ENCODE peak calls at places on chromosomes 13 and 19, in four cellular contexts. One of them, this sample, is unnamed. For H3K36me3 and H3K27me3, the result is how much of the 10 kb centered on the place peaks cover.

GRCh38 chr13:95652244-95652764 is 7.8 kb upstream of the DZIP1 start:
- DNase-seq in upper lobe of right lung: no peak
- DNase-seq in K562: no peak
- DNase-seq in SJCRH30: no peak
- DNase-seq in this sample: no peak

GRCh38 chr13:46211116-46211515 is 612 bp upstream of the LRRC63 start:
- DNase-seq in upper lobe of right lung: no peak
- DNase-seq in K562: peak
- DNase-seq in SJCRH30: no peak
- DNase-seq in this sample: no peak

GRCh38 chr19:36420961-36421748 is 2.7 kb upstream of the ZFP82 start:
- DNase-seq in upper lobe of right lung: no peak
- DNase-seq in K562: no peak
- DNase-seq in SJCRH30: no peak
- DNase-seq in this sample: peak

GRCh38 chr19:27745978-27746542 is 1466.9 kb downstream of the UQCRFS1 start:
- DNase-seq in upper lobe of right lung: peak
- DNase-seq in K562: no peak
- DNase-seq in SJCRH30: no peak
- DNase-seq in this sample: no peak

GRCh38 chr19:18782559-18783225 is 8.4 kb downstream of the COMP start:
- DNase-seq in upper lobe of right lung: no peak
- DNase-seq in K562: no peak
- DNase-seq in SJCRH30: no peak
- DNase-seq in this sample: no peak

GRCh38 chr13:98981596-98982195 is 3.8 kb upstream of the DOCK9 start:
- DNase-seq in upper lobe of right lung: no peak
- DNase-seq in K562: no peak
- DNase-seq in SJCRH30: no peak
- DNase-seq in this sample: peak

GRCh38 chr19:29265436-29265835 is 52.5 kb upstream of the UQCRFS1 start:
- DNase-seq in upper lobe of right lung: peak
- DNase-seq in K562: no peak
- DNase-seq in SJCRH30: no peak
- DNase-seq in this sample: no peak

GRCh38 chr19:55069137-55069858 is 6.3 kb upstream of the RDH13 start:
- DNase-seq in upper lobe of right lung: peak
- DNase-seq in K562: peak
- DNase-seq in SJCRH30: peak
- DNase-seq in this sample: no peak

GRCh38 chr13:41547253-41548000 is 90.1 kb downstream of the RGCC start:
- DNase-seq in upper lobe of right lung: no peak
- DNase-seq in K562: no peak
- DNase-seq in SJCRH30: peak
- DNase-seq in this sample: no peak

GRCh38 chr19:33376931-33377557 is 3.5 kb downstream of the CEBPG start:
- DNase-seq in upper lobe of right lung: no peak
- DNase-seq in K562: no peak
- DNase-seq in SJCRH30: no peak
- DNase-seq in this sample: no peak

GRCh38 chr19:57075801-57076492 is 43.8 kb upstream of the USP29 start:
- DNase-seq in upper lobe of right lung: no peak
- DNase-seq in K562: no peak
- DNase-seq in SJCRH30: no peak
- DNase-seq in this sample: no peak

GRCh38 chr13:47220453-47221150 is 323.7 kb upstream of the HTR2A start:
- DNase-seq in upper lobe of right lung: no peak
- DNase-seq in K562: no peak
- DNase-seq in SJCRH30: no peak
- DNase-seq in this sample: no peak

GRCh38 chr13:88701551-88701950 is 1030.4 kb downstream of the SLITRK5 start:
- DNase-seq in upper lobe of right lung: no peak
- DNase-seq in K562: no peak
- DNase-seq in SJCRH30: no peak
- DNase-seq in this sample: no peak

GRCh38 chr13:109387438-109387837 is 398.9 kb downstream of the IRS2 start:
- DNase-seq in upper lobe of right lung: no peak
- DNase-seq in K562: no peak
- DNase-seq in SJCRH30: no peak
- DNase-seq in this sample: no peak

GRCh38 chr19:47540748-47541147 is 25.9 kb upstream of the NAPA start:
- DNase-seq in upper lobe of right lung: peak
- DNase-seq in K562: no peak
- DNase-seq in SJCRH30: no peak
- DNase-seq in this sample: no peak

GRCh38 chr19:46015961-46016425 is 6.9 kb downstream of the PGLYRP1 start:
- DNase-seq in upper lobe of right lung: no peak
- DNase-seq in K562: no peak
- DNase-seq in SJCRH30: no peak
- DNase-seq in this sample: peak

GRCh38 chr19:1170938-1171754 is 2.9 kb downstream of the SBNO2 start:
- DNase-seq in upper lobe of right lung: peak
- DNase-seq in K562: no peak
- DNase-seq in SJCRH30: peak
- DNase-seq in this sample: no peak

GRCh38 chr13:48214519-48215121 is 18.4 kb upstream of the ITM2B start:
- DNase-seq in upper lobe of right lung: no peak
- DNase-seq in K562: no peak
- DNase-seq in SJCRH30: no peak
- DNase-seq in this sample: no peak

GRCh38 chr13:113150545-113151365 is 7.7 kb upstream of the PROZ start:
- DNase-seq in upper lobe of right lung: no peak
- DNase-seq in K562: no peak
- DNase-seq in SJCRH30: no peak
- DNase-seq in this sample: no peak

GRCh38 chr19:36489920-36490415 is 607 bp upstream of the ZNF566 start:
- DNase-seq in upper lobe of right lung: no peak
- DNase-seq in K562: peak
- DNase-seq in SJCRH30: peak
- DNase-seq in this sample: no peak

GRCh38 chr13:77333521-77334083 is 6.7 kb upstream of the MYCBP2 start:
- DNase-seq in upper lobe of right lung: no peak
- DNase-seq in K562: no peak
- DNase-seq in SJCRH30: no peak
- DNase-seq in this sample: no peak

GRCh38 chr13:52345048-52345447 is 60.9 kb downstream of the THSD1 start:
- DNase-seq in upper lobe of right lung: no peak
- DNase-seq in K562: no peak
- DNase-seq in SJCRH30: no peak
- DNase-seq in this sample: no peak

GRCh38 chr19:47529018-47529742 is 14.3 kb upstream of the NAPA start:
- DNase-seq in upper lobe of right lung: no peak
- DNase-seq in K562: no peak
- DNase-seq in SJCRH30: no peak
- DNase-seq in this sample: no peak

GRCh38 chr19:55704494-55705245 is 29.6 kb downstream of the EPN1 start:
- DNase-seq in upper lobe of right lung: peak
- DNase-seq in K562: no peak
- DNase-seq in SJCRH30: no peak
- DNase-seq in this sample: no peak

GRCh38 chr19:8721334-8721733 is at the start of gene OR2Z1:
- DNase-seq in upper lobe of right lung: no peak
- DNase-seq in K562: no peak
- DNase-seq in SJCRH30: no peak
- DNase-seq in this sample: no peak

GRCh38 chr13:95256086-95256485 is 45.2 kb downstream of the ABCC4 start:
- DNase-seq in upper lobe of right lung: no peak
- DNase-seq in K562: no peak
- DNase-seq in SJCRH30: peak
- DNase-seq in this sample: no peak

GRCh38 chr19:40331052-40331451 is 17.1 kb downstream of the C19orf47 start:
- DNase-seq in upper lobe of right lung: peak
- DNase-seq in K562: no peak
- DNase-seq in SJCRH30: no peak
- DNase-seq in this sample: no peak

GRCh38 chr13:65882810-65883209 is 1347.3 kb downstream of the PCDH9 start:
- DNase-seq in upper lobe of right lung: no peak
- DNase-seq in K562: no peak
- DNase-seq in SJCRH30: no peak
- DNase-seq in this sample: no peak

GRCh38 chr13:46341112-46341711 is 45.8 kb downstream of the RUBCNL start:
- DNase-seq in upper lobe of right lung: no peak
- DNase-seq in K562: no peak
- DNase-seq in SJCRH30: no peak
- DNase-seq in this sample: peak

GRCh38 chr13:33793726-33794125 is 24.2 kb upstream of the RFC3 start:
- DNase-seq in upper lobe of right lung: no peak
- DNase-seq in K562: no peak
- DNase-seq in SJCRH30: no peak
- DNase-seq in this sample: no peak

GRCh38 chr13:94950303-94950702 is 238.0 kb upstream of the SOX21 start:
- DNase-seq in upper lobe of right lung: no peak
- DNase-seq in K562: no peak
- DNase-seq in SJCRH30: no peak
- DNase-seq in this sample: no peak

GRCh38 chr19:16042533-16043085 is 33.7 kb upstream of the TPM4 start:
- DNase-seq in upper lobe of right lung: no peak
- DNase-seq in K562: no peak
- DNase-seq in SJCRH30: no peak
- DNase-seq in this sample: no peak

GRCh38 chr19:41876847-41877489 is at the start of gene CD79A:
- DNase-seq in upper lobe of right lung: no peak
- DNase-seq in K562: no peak
- DNase-seq in SJCRH30: peak
- DNase-seq in this sample: peak

GRCh38 chr13:75258159-75258782 is 223.7 kb downstream of the TBC1D4 start:
- DNase-seq in upper lobe of right lung: no peak
- DNase-seq in K562: no peak
- DNase-seq in SJCRH30: no peak
- DNase-seq in this sample: no peak

DNA sequence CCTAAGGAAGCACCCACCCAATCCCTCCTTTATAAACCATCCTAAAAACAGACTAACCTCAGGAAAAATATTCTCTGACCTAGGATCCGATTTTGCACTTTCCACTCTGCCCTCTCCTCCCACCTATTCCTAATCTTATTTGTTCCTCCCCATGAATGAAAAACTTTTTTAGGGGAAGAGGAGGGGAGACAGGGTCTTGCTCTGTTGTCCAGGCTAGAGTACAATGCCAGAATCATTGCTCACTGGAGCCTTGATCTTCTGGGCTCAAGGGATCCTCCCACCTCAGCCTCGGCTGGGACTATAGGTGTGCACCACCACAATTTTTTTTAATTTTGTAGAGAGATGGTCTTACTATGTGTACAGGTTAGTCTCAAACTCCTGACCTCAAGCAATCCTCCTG is 4.4 kb downstream of the ZNF564 start:
- DNase-seq in upper lobe of right lung: no peak
- DNase-seq in K562: no peak
- DNase-seq in SJCRH30: no peak
- DNase-seq in this sample: no peak
- H3K36me3 ChIP-seq in upper lobe of right lung: under half
- H3K36me3 ChIP-seq in K562: under half
- H3K36me3 ChIP-seq in SJCRH30: under half
- H3K36me3 ChIP-seq in this sample: under half

GRCh38 chr13:110433014-110433413 is 125.9 kb downstream of the COL4A2 start:
- DNase-seq in upper lobe of right lung: no peak
- DNase-seq in K562: no peak
- DNase-seq in SJCRH30: no peak
- DNase-seq in this sample: no peak

GRCh38 chr13:110436276-110436675 is 125.2 kb downstream of the RAB20 start:
- DNase-seq in upper lobe of right lung: no peak
- DNase-seq in K562: no peak
- DNase-seq in SJCRH30: no peak
- DNase-seq in this sample: no peak

GRCh38 chr13:110432522-110432921 is 125.4 kb downstream of the COL4A2 start:
- DNase-seq in upper lobe of right lung: no peak
- DNase-seq in K562: no peak
- DNase-seq in SJCRH30: no peak
- DNase-seq in this sample: no peak

GRCh38 chr13:110435331-110435730 is 126.2 kb downstream of the RAB20 start:
- DNase-seq in upper lobe of right lung: no peak
- DNase-seq in K562: no peak
- DNase-seq in SJCRH30: no peak
- DNase-seq in this sample: no peak

GRCh38 chr13:110434629-110435028 is 126.9 kb downstream of the RAB20 start:
- DNase-seq in upper lobe of right lung: no peak
- DNase-seq in K562: no peak
- DNase-seq in SJCRH30: no peak
- DNase-seq in this sample: no peak
- H3K4me3 ChIP-seq in upper lobe of right lung: no peak
- H3K4me3 ChIP-seq in K562: no peak
- H3K4me3 ChIP-seq in SJCRH30: no peak
- H3K4me3 ChIP-seq in this sample: no peak

DNA sequence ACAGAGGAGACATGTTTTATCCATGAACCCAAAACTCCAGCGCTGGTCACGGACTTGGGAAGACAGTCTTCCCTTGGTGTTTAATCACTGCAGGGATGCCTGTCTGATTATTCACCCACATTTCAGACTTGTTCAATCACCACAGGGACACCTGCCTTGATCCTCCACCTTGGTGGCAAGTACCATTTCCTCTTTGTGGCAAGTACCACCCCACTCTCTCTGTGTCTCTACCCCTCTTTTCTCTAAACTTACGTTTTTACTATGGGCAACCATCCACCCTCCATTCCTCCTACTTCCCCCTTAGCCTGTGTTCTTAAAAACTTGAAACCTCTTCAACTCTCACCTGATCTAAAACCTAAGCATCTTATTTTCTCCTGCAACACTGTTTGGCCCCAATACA is 16.8 kb downstream of the ZNF83 start:
- DNase-seq in upper lobe of right lung: no peak
- DNase-seq in K562: no peak
- DNase-seq in SJCRH30: no peak
- DNase-seq in this sample: no peak
- H3K27me3 ChIP-seq in upper lobe of right lung: under half
- H3K27me3 ChIP-seq in K562: under half
- H3K27me3 ChIP-seq in SJCRH30: under half
- H3K27me3 ChIP-seq in this sample: under half

GRCh38 chr19:38870612-38871011 is 7.5 kb downstream of the RINL start:
- DNase-seq in upper lobe of right lung: no peak
- DNase-seq in K562: no peak
- DNase-seq in SJCRH30: no peak
- DNase-seq in this sample: no peak

GRCh38 chr19:38867176-38867780 is 10.8 kb downstream of the RINL start:
- DNase-seq in upper lobe of right lung: no peak
- DNase-seq in K562: no peak
- DNase-seq in SJCRH30: peak
- DNase-seq in this sample: no peak

GRCh38 chr19:38869160-38869835 is 8.8 kb downstream of the RINL start:
- DNase-seq in upper lobe of right lung: no peak
- DNase-seq in K562: no peak
- DNase-seq in SJCRH30: no peak
- DNase-seq in this sample: no peak

GRCh38 chr19:38869836-38870607 is 8.1 kb downstream of the RINL start:
- DNase-seq in upper lobe of right lung: peak
- DNase-seq in K562: no peak
- DNase-seq in SJCRH30: no peak
- DNase-seq in this sample: peak

DNA sequence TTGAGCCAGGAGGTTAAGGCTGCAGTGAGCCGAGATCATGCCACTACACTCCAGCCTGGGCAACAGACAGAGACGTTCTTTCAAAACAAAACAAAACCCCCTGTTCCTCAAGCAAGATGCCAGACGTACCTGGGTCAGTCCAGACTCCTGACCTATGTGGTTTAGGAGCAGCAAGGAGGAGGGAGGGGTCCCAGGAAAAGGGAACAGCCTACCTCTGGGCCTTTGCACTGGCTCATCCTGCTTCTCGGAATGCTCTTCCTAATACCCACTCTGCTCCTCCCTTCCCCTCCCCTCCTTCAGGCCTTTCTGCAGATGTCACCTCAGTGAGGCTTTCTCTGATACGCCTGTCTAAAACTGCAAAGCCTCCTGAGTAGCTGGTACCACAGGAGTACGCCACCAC is 9.5 kb downstream of the RINL start:
- DNase-seq in upper lobe of right lung: no peak
- DNase-seq in K562: no peak
- DNase-seq in SJCRH30: no peak
- DNase-seq in this sample: no peak
- H3K36me3 ChIP-seq in upper lobe of right lung: under half
- H3K36me3 ChIP-seq in K562: under half
- H3K36me3 ChIP-seq in SJCRH30: under half
- H3K36me3 ChIP-seq in this sample: under half

This sample was measured in GM06990.